ENCODE peak calls at places on chromosomes 12 and 14, in seven cellular contexts. E is stimulated activated naive CD8-positive, alpha-beta T cell treated with anti-CD3 and anti-CD28 coated beads, Interleukin-15, Interleukin-2, amounts not matched to agents 100 U/mL and 50 U/mL, for 24 hours; H is cardiac fibroblast; X is left colon; A is IMR-90; D is amniotic stem cell; K is activated T-helper 1 cell treated with anti-CD3 and anti-CD28 coated beads, Interleukin-12 subunit alpha, Interleukin-12 subunit beta, Interleukin-2, Interleukin-4 antibody, amounts not matched to agents 30 ng/mL and 10 ng/mL and 1 ng/mL, durations not matched to agents 14 hours and 24 hours and 36 hours. O is an unnamed sample.

GRCh38 chr12:42810006-42810405 is 220.5 kb upstream of the PRICKLE1 start:
- DNase-seq in E (no peak), H (no peak), X (no peak), A (no peak), D (no peak), K (no peak), O (no peak)

GRCh38 chr14:54766276-54767138 is 136.1 kb downstream of the GCH1 start:
- DNase-seq in E (peak; percentile 46), H (no peak), X (no peak), A (no peak), D (no peak), K (no peak), O (no peak)

GRCh38 chr12:11580125-11580751 is 69.2 kb upstream of the ETV6 start:
- DNase-seq in E (no peak), H (peak; percentile 79), X (no peak), A (peak; percentile 82), D (peak; percentile 83), K (no peak), O (no peak)

GRCh38 chr14:73227812-73228781 is 9.2 kb upstream of the PAPLN start:
- DNase-seq in E (no peak), H (peak; percentile 96), X (no peak), A (peak; percentile 95), D (peak; percentile 23), K (no peak), O (no peak)

GRCh38 chr12:117441751-117442150 is 80.3 kb upstream of the NOS1 start:
- DNase-seq in E (no peak), H (no peak), X (peak; percentile 28), A (no peak), D (no peak), K (no peak), O (no peak)

GRCh38 chr14:95527392-95528002 is 7.4 kb upstream of the GLRX5 start:
- DNase-seq in E (peak; percentile 62), H (peak; percentile 90), X (no peak), A (peak; percentile 84), D (peak; percentile 76), K (no peak), O (peak; percentile 66)

GRCh38 chr12:64475518-64475917 is 23.6 kb downstream of the TBK1 start:
- DNase-seq in E (no peak), H (no peak), X (no peak), A (no peak), D (no peak), K (no peak), O (no peak)

GRCh38 chr14:75310295-75311059 is 31.8 kb downstream of the FOS start:
- DNase-seq in E (no peak), H (peak; percentile 94), X (peak; percentile 78), A (peak; percentile 86), D (peak; percentile 42), K (no peak), O (no peak)

GRCh38 chr12:52278931-52279682 is 4.7 kb downstream of the KRT86 start:
- DNase-seq in E (peak; percentile 84), H (peak; percentile 86), X (peak; percentile 48), A (peak; percentile 65), D (no peak), K (peak; percentile 68), O (peak; percentile 54)

GRCh38 chr12:52387859-52388258 is 2.4 kb upstream of the KRT84 start:
- DNase-seq in E (no peak), H (no peak), X (no peak), A (no peak), D (no peak), K (no peak), O (no peak)